ENCODE peak calls at places on chromosomes 6 and 20, in ten cellular contexts. X is OCI-LY7; F is mesothelial cell of epicardium; B is lower leg skin; I is CD4-positive, alpha-beta T cell; Z is glutamatergic neuron; U is kidney; T is AG10803; D is right atrium auricular region; Y is CD8-positive, alpha-beta T cell. L is an unnamed sample.

GRCh38 chr6:142881771-142882170 is 63.2 kb downstream of the HIVEP2 start:
- DNase-seq in X (no peak), F (no peak), B (no peak), I (no peak), Z (no peak), U (no peak), T (no peak), D (no peak), Y (no peak), L (no peak)

GRCh38 chr6:108895591-108895990 is 47.4 kb downstream of the ARMC2 start:
- DNase-seq in X (no peak), F (no peak), B (no peak), I (no peak), Z (no peak), U (no peak), T (peak; percentile 56), D (no peak), Y (no peak), L (no peak)

GRCh38 chr6:29602564-29603361 is 17.8 kb downstream of the OR2H2 start:
- DNase-seq in X (peak; percentile 11), F (no peak), B (no peak), I (no peak), Z (peak; percentile 68), U (no peak), T (no peak), D (no peak), Y (no peak), L (peak; percentile 34)

GRCh38 chr6:20424679-20425078 is 23.0 kb downstream of the E2F3 start:
- DNase-seq in X (no peak), F (no peak), B (no peak), I (no peak), Z (no peak), U (no peak), T (peak; percentile 30), D (no peak), Y (no peak), L (no peak)

GRCh38 chr20:11366660-11367059 is 551.0 kb upstream of the BTBD3 start:
- DNase-seq in X (no peak), F (no peak), B (no peak), I (no peak), Z (no peak), U (no peak), T (peak; percentile 33), D (no peak), Y (no peak), L (no peak)

GRCh38 chr6:134870677-134871498 is 79.0 kb downstream of the ALDH8A1 start:
- DNase-seq in X (peak; percentile 94), F (no peak), B (no peak), I (no peak), Z (no peak), U (no peak), T (peak; percentile 65), D (no peak), Y (no peak), L (no peak)

GRCh38 chr20:44247676-44248419 is 740 bp downstream of the GDAP1L1 start:
- DNase-seq in X (no peak), F (peak; percentile 54), B (no peak), I (no peak), Z (peak; percentile 59), U (no peak), T (peak; percentile 5), D (no peak), Y (no peak), L (peak; percentile 73)

GRCh38 chr6:11771473-11772048 is 7.0 kb downstream of the ADTRP start:
- DNase-seq in X (no peak), F (no peak), B (no peak), I (no peak), Z (no peak), U (no peak), T (no peak), D (no peak), Y (no peak), L (no peak)

GRCh38 chr6:81075974-81076373 is 676.5 kb downstream of the TENT5A start:
- DNase-seq in X (no peak), F (no peak), B (no peak), I (no peak), Z (no peak), U (no peak), T (no peak), D (no peak), Y (no peak), L (peak; percentile 36)

GRCh38 chr6:21597706-21598273 is 4.2 kb downstream of the SOX4 start:
- DNase-seq in X (no peak), F (no peak), B (no peak), I (no peak), Z (no peak), U (no peak), T (peak; percentile 40), D (no peak), Y (no peak), L (no peak)

GRCh38 chr6:20978176-20978614 is 443.9 kb downstream of the CDKAL1 start:
- DNase-seq in X (no peak), F (no peak), B (no peak), I (no peak), Z (no peak), U (no peak), T (peak; percentile 78), D (no peak), Y (no peak), L (no peak)

GRCh38 chr6:19865178-19865577 is 28.0 kb downstream of the ID4 start:
- DNase-seq in X (no peak), F (no peak), B (no peak), I (no peak), Z (no peak), U (no peak), T (no peak), D (no peak), Y (no peak), L (no peak)

GRCh38 chr6:22448311-22448711 is 121.1 kb upstream of the HDGFL1 start:
- DNase-seq in X (no peak), F (no peak), B (no peak), I (no peak), Z (no peak), U (no peak), T (no peak), D (no peak), Y (no peak), L (no peak)

GRCh38 chr6:22411408-22412105 is 114.7 kb upstream of the PRL start:
- DNase-seq in X (no peak), F (no peak), B (no peak), I (no peak), Z (no peak), U (no peak), T (peak; percentile 62), D (no peak), Y (no peak), L (no peak)

GRCh38 chr6:79133173-79133572 is 55.1 kb upstream of the PHIP start:
- DNase-seq in X (no peak), F (no peak), B (no peak), I (no peak), Z (no peak), U (no peak), T (no peak), D (no peak), Y (no peak), L (no peak)

DNA sequence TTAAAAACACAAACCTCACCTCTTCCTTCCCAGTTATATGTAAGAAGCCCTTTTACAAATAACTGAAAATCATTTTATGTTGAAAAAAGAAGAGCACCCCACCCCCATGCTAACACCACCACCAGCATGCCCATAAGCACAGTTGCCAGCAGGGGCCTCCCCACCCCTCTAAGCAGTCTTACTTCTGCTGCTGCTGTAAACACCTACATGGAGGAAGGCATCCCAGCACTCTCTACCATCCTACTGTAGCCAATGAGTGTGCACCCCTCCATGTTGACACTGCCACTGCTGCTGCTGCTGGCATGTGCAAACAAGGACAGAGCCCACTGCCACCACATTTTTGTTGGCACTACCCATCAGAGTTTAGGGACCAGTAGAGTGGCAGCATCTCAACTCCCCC is 49.6 kb upstream of the PHIP start:
- DNase-seq in X (no peak), F (no peak), B (no peak), I (no peak), Z (no peak), U (no peak), T (no peak), D (no peak), Y (no peak), L (no peak)
- TF ChIP-seq CTCF in X (peak; percentile 18), F (no peak), B (no peak), I (no peak), Z (no peak), U (no peak), T (no peak), D (no peak), Y (no peak), L (no peak)

DNA sequence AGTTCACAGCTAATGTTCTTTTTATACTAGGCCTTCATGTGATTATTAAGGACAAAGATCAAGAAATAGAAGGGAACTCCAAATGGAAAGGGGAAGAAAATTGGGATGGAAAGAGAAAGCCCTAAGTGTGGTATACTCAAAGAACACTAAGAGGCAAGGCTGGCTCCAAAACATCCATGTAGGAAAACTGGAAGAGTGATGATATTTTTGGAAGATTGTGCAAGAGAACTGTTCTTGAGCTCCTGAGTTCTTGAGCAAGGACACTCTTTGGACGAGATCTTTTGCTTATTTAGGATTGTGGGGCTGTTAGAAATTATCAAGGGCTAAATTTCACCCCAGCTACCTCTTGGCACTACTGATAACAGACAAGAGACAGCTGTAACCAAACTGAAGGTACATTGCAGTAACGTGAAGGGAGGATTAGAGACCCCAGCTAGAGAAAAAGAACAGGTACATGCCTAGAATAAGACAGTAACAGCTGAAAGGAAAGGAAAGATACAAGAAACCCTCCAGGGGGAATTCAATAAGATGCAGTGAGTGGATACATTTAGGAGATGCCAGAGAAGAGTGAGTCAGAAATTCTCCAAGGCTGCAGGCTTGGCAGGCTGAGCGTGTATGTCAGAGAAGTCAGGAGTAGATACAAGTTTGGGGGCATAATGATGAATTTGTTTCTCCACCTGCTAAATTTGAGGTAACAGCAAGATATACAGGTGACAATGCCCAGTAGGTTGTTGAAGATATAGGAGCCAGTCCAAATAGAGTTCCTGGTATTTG is 69.7 kb downstream of the CBLN4 start:
- DNase-seq in X (no peak), F (no peak), B (no peak), I (no peak), Z (no peak), U (no peak), T (no peak), D (no peak), Y (no peak), L (no peak)
- TF ChIP-seq CTCF in X (no peak), F (no peak), B (no peak), I (no peak), Z (no peak), U (no peak), T (no peak), D (no peak), Y (no peak), L (no peak)

GRCh38 chr6:36897629-36898028 is 11.9 kb downstream of the C6orf89 start:
- DNase-seq in X (peak; percentile 12), F (no peak), B (no peak), I (no peak), Z (no peak), U (no peak), T (no peak), D (no peak), Y (no peak), L (no peak)
- TF ChIP-seq CTCF in X (peak; percentile 60), F (no peak), B (no peak), I (peak; percentile 37), Z (no peak), U (no peak), T (peak; percentile 32), D (no peak), Y (no peak), L (no peak)

DNA sequence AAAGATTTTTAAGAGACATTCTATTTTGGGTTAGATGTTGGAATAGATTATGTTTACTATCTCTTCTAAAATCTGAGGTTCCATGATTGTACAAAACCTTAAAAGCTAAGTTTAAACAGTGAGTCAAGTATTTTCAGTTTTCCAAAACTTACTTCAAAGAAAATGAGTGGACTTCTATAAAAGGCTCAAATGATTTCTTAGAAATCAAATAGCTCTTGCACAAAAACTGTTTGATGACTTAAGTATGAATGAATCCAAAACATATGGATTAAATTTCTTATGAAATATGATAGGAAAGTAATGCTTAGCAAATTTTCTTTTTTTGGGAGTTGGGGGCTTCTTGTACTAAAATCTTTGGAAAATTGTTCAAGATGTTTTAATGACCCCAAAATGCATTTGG is 837.3 kb upstream of the SLC35B3 start:
- DNase-seq in X (no peak), F (no peak), B (no peak), I (no peak), Z (no peak), U (no peak), T (no peak), D (no peak), Y (no peak), L (no peak)
- TF ChIP-seq CTCF in X (no peak), F (no peak), B (no peak), I (no peak), Z (no peak), U (no peak), T (no peak), D (no peak), Y (no peak), L (no peak)